ENCODE peak calls at places on chromosomes 1 and 21, in five cellular contexts. T, K, B, Q and M are unnamed samples.

GRCh38 chr1:1920608-1921458 is 1.8 kb upstream of the TMEM52 start:
- DNase-seq in T (no peak), K (no peak), B (peak), Q (no peak), M (no peak)

GRCh38 chr1:59985901-59986735 is 59.5 kb upstream of the CYP2J2 start:
- DNase-seq in T (no peak), K (no peak), B (no peak), Q (no peak), M (no peak)

GRCh38 chr1:66938618-66939017 is 13.8 kb downstream of the MIER1 start:
- DNase-seq in T (no peak), K (no peak), B (peak), Q (no peak), M (no peak)

GRCh38 chr1:25959626-25960025 is 38.2 kb downstream of the PAFAH2 start:
- DNase-seq in T (no peak), K (no peak), B (no peak), Q (no peak), M (no peak)

GRCh38 chr1:109529895-109530456 is 9.7 kb upstream of the GPR61 start:
- DNase-seq in T (no peak), K (no peak), B (no peak), Q (no peak), M (no peak)

GRCh38 chr1:211579434-211580302 is 707 bp upstream of the SLC30A1 start:
- DNase-seq in T (peak), K (no peak), B (peak), Q (no peak), M (peak)

GRCh38 chr1:203888807-203889251 is 27.4 kb downstream of the SNRPE start:
- DNase-seq in T (no peak), K (no peak), B (no peak), Q (peak), M (no peak)

GRCh38 chr1:40248429-40248828 is 692 bp downstream of the TMCO2 start:
- DNase-seq in T (no peak), K (no peak), B (peak), Q (no peak), M (no peak)

GRCh38 chr1:205443585-205444299 is 12.1 kb downstream of the BLACAT1 start:
- DNase-seq in T (no peak), K (no peak), B (no peak), Q (no peak), M (no peak)

GRCh38 chr1:234733427-234733826 is 123.4 kb upstream of the IRF2BP2 start:
- DNase-seq in T (no peak), K (no peak), B (no peak), Q (no peak), M (no peak)

GRCh38 chr21:41583274-41583790 is 75.4 kb upstream of the TMPRSS2 start:
- DNase-seq in T (no peak), K (no peak), B (peak), Q (no peak), M (no peak)

GRCh38 chr1:54973205-54973921 is 7.1 kb upstream of the TMEM61 start:
- DNase-seq in T (no peak), K (no peak), B (peak), Q (peak), M (no peak)

GRCh38 chr1:118999348-119000071 is 11.4 kb upstream of the TBX15 start:
- DNase-seq in T (no peak), K (no peak), B (no peak), Q (no peak), M (no peak)

GRCh38 chr1:205970486-205970885 is 27.2 kb upstream of the SLC26A9 start:
- DNase-seq in T (no peak), K (no peak), B (no peak), Q (no peak), M (no peak)

GRCh38 chr1:72281144-72281543 is 1.2 kb downstream of the NEGR1 start:
- DNase-seq in T (no peak), K (no peak), B (no peak), Q (no peak), M (no peak)

GRCh38 chr1:235972316-235973090 is 92.4 kb downstream of the NID1 start:
- DNase-seq in T (no peak), K (no peak), B (no peak), Q (no peak), M (peak)

GRCh38 chr1:56095924-56096655 is 483.3 kb downstream of the PLPP3 start:
- DNase-seq in T (no peak), K (no peak), B (no peak), Q (no peak), M (no peak)

GRCh38 chr1:203173566-203173965 is 2.1 kb downstream of the MYBPH start:
- DNase-seq in T (no peak), K (peak), B (no peak), Q (no peak), M (no peak)

GRCh38 chr1:70977575-70977974 is 70.0 kb downstream of the PTGER3 start:
- DNase-seq in T (no peak), K (no peak), B (no peak), Q (no peak), M (no peak)

GRCh38 chr1:201608635-201609395 is 69.9 kb downstream of the NAV1 start:
- DNase-seq in T (no peak), K (no peak), B (no peak), Q (no peak), M (no peak)

GRCh38 chr1:236316437-236316836 is 34.7 kb upstream of the ERO1B start:
- DNase-seq in T (no peak), K (no peak), B (no peak), Q (no peak), M (no peak)

GRCh38 chr1:7899741-7900140 is 40.9 kb downstream of the TNFRSF9 start:
- DNase-seq in T (no peak), K (no peak), B (no peak), Q (no peak), M (no peak)

GRCh38 chr1:95035536-95035935 is 37.2 kb downstream of the ALG14 start:
- DNase-seq in T (no peak), K (no peak), B (no peak), Q (peak), M (no peak)

GRCh38 chr1:81125672-81126071 is 675.1 kb upstream of the ADGRL2 start:
- DNase-seq in T (no peak), K (no peak), B (no peak), Q (no peak), M (no peak)

GRCh38 chr1:182003953-182004586 is 57.4 kb downstream of the ZNF648 start:
- DNase-seq in T (no peak), K (no peak), B (no peak), Q (no peak), M (no peak)

GRCh38 chr1:96308314-96308713 is 413.3 kb upstream of the PTBP2 start:
- DNase-seq in T (no peak), K (no peak), B (no peak), Q (no peak), M (no peak)

DNA sequence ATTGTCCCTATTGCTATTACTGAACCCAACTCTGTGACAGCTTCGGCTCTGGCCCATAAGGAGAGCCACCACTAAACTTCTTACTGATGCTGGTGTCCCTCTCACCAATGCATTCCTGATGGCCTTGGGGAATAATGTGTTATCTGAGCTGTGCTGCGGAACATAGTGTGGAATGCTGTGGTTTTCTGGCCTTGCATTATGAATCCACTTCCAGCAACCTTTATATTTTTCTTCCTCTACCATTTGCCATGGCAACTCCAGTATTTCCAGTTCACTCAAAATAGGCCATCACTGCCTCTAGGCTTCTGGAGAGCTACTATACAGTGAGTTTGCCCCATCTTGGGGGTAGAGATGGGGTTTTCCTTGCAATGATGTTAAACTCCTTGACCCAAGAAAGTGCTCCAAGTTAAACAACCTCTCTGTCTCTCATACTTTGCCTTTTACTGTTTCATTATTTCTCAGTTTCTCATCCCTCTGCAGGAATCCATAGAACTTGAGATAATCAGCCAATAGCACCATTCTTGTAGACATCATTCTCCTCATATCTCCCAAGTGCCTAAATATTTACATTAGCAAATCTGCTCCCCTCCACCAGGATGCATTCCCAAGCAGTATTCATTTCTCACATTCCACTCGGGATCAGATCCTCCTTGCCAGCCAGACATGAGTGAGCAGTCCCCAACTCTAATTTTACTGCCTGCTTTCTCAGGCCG is 11.1 kb upstream of the RAVER2 start:
- DNase-seq in T (no peak), K (no peak), B (no peak), Q (no peak), M (no peak)
- TF ChIP-seq JUND in T (no peak), K (no peak), B (no peak), Q (no peak), M (no peak)

GRCh38 chr1:15985611-15986272 is 9.8 kb upstream of the ZBTB17 start:
- DNase-seq in T (no peak), K (no peak), B (peak), Q (peak), M (no peak)
- TF ChIP-seq SRF in T (no peak), K (no peak), B (no peak), Q (no peak), M (no peak)

GRCh38 chr21:28745131-28746055 is 247.3 kb downstream of the LTN1 start:
- DNase-seq in T (peak), K (peak), B (peak), Q (peak), M (peak)
- TF ChIP-seq SIN3A in T (no peak), K (no peak), B (no peak), Q (no peak), M (no peak)

GRCh38 chr21:15617968-15618367 is 111.8 kb upstream of the USP25 start:
- DNase-seq in T (no peak), K (no peak), B (no peak), Q (no peak), M (no peak)
- TF ChIP-seq JUND in T (no peak), K (no peak), B (no peak), Q (no peak), M (no peak)

GRCh38 chr1:36561365-36561731 is 78.6 kb upstream of the CSF3R start:
- DNase-seq in T (no peak), K (no peak), B (no peak), Q (no peak), M (no peak)
- TF ChIP-seq SRF in T (no peak), K (no peak), B (no peak), Q (no peak), M (no peak)

DNA sequence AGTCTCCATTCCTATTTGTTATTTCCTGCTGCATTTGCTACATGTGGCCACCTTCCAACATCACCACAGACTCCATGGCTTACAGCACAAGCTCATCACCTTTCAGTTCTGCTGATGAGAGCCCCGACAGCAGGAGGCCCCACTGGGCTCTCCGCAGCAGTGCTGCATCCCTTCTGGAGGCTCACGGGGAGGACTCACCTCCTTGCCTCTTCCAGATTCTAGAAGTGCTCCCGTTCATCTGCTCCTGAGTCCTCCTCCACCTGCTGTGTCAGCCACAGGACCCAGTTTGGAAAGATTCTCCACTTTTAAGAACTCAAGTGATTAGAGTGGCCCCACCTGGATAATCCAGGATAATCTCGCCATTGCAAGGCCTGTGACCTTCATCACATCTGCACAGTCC is 167.6 kb downstream of the PCBP3 start:
- DNase-seq in T (no peak), K (no peak), B (no peak), Q (no peak), M (no peak)
- TF ChIP-seq SIN3A in T (no peak), K (no peak), B (no peak), Q (no peak), M (no peak)

GRCh38 chr1:180175291-180175690 is 20.6 kb downstream of the QSOX1 start:
- DNase-seq in T (no peak), K (no peak), B (no peak), Q (no peak), M (no peak)
- TF ChIP-seq JUND in T (no peak), K (no peak), B (no peak), Q (no peak), M (no peak)

DNA sequence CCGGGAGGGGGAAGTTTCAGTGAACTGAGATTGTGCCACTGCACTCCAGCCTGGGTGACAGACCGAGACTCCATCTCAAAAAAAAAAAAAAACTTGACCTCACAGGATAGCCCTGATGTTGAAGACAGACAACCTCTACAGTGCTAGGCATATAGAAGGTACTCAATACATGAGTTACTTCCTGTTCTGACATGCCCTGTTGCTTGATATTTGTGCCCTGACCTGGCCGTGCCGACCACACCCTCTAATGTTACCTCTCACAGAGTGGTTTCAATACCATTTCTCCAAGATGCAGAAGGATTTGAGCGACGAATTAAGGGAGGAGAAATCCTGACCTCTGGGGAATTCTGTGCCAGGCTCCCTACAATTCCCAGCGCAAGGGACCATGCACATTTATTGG is 5.2 kb downstream of the PTAFR start:
- DNase-seq in T (no peak), K (no peak), B (no peak), Q (no peak), M (no peak)
- TF ChIP-seq SRF in T (no peak), K (no peak), B (no peak), Q (no peak), M (no peak)

GRCh38 chr1:103527331-103527730 is 1.8 kb downstream of the RNPC3 start:
- DNase-seq in T (no peak), K (no peak), B (no peak), Q (no peak), M (no peak)
- TF ChIP-seq SIN3A in T (no peak), K (no peak), B (no peak), Q (no peak), M (no peak)

DNA sequence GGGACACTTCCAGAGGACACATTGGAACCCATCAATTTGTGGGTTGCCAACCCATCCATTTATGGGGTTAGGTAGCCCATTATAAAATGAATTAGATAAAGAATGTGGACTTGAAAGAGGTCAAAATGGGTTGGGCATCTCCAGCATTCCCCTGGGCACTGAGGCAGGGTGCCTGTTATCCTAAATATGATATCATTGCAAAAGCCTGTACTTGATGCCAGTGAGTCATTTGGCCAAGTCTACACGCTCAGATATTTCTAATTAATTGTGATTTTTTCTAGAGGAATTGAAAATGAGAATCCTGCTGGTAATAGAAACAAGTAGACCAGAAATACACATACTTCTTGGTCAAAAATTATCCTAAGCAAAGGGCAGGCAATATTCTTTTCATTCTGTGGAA is 21.9 kb upstream of the NBL1 start:
- DNase-seq in T (no peak), K (no peak), B (no peak), Q (no peak), M (no peak)
- TF ChIP-seq JUND in T (no peak), K (no peak), B (no peak), Q (no peak), M (no peak)